ENCODE peak calls at places on chromosome 14, in five cellular contexts. One of them, this sample, is unnamed.

GRCh38 chr14:75427482-75428229 is at the start of gene JDP2:
- DNase-seq in fibroblast of pulmonary artery: peak; percentile 85
- DNase-seq in sigmoid colon: peak; percentile 98
- DNase-seq in CD4-positive, alpha-beta T cell: peak; percentile 12
- DNase-seq in tibial artery: peak; percentile 95
- DNase-seq in this sample: peak; percentile 33

GRCh38 chr14:68926236-68926635 is 52.9 kb downstream of the ACTN1 start:
- DNase-seq in fibroblast of pulmonary artery: peak; percentile 33
- DNase-seq in sigmoid colon: no peak
- DNase-seq in CD4-positive, alpha-beta T cell: no peak
- DNase-seq in tibial artery: no peak
- DNase-seq in this sample: no peak

GRCh38 chr14:104999361-104999760 is 13.8 kb downstream of the CLBA1 start:
- DNase-seq in fibroblast of pulmonary artery: no peak
- DNase-seq in sigmoid colon: no peak
- DNase-seq in CD4-positive, alpha-beta T cell: no peak
- DNase-seq in tibial artery: no peak
- DNase-seq in this sample: no peak

GRCh38 chr14:61557262-61557661 is 138.1 kb upstream of the HIF1A start:
- DNase-seq in fibroblast of pulmonary artery: no peak
- DNase-seq in sigmoid colon: no peak
- DNase-seq in CD4-positive, alpha-beta T cell: no peak
- DNase-seq in tibial artery: no peak
- DNase-seq in this sample: no peak

GRCh38 chr14:92425101-92425500 is 88.5 kb upstream of the RIN3 start:
- DNase-seq in fibroblast of pulmonary artery: peak; percentile 60
- DNase-seq in sigmoid colon: no peak
- DNase-seq in CD4-positive, alpha-beta T cell: no peak
- DNase-seq in tibial artery: no peak
- DNase-seq in this sample: no peak

GRCh38 chr14:53367631-53368030 is 214.5 kb upstream of the DDHD1 start:
- DNase-seq in fibroblast of pulmonary artery: peak; percentile 38
- DNase-seq in sigmoid colon: no peak
- DNase-seq in CD4-positive, alpha-beta T cell: no peak
- DNase-seq in tibial artery: no peak
- DNase-seq in this sample: no peak

GRCh38 chr14:22105643-22106042 is 432.0 kb upstream of the OR4E1 start:
- DNase-seq in fibroblast of pulmonary artery: no peak
- DNase-seq in sigmoid colon: no peak
- DNase-seq in CD4-positive, alpha-beta T cell: no peak
- DNase-seq in tibial artery: no peak
- DNase-seq in this sample: no peak

GRCh38 chr14:88030079-88030478 is 25.1 kb downstream of the GPR65 start:
- DNase-seq in fibroblast of pulmonary artery: no peak
- DNase-seq in sigmoid colon: no peak
- DNase-seq in CD4-positive, alpha-beta T cell: no peak
- DNase-seq in tibial artery: no peak
- DNase-seq in this sample: no peak

GRCh38 chr14:75542585-75543091 is 20.4 kb downstream of the BATF start:
- DNase-seq in fibroblast of pulmonary artery: peak; percentile 85
- DNase-seq in sigmoid colon: peak; percentile 72
- DNase-seq in CD4-positive, alpha-beta T cell: peak; percentile 62
- DNase-seq in tibial artery: peak; percentile 78
- DNase-seq in this sample: no peak

GRCh38 chr14:74898694-74899093 is 17.0 kb downstream of the DLST start:
- DNase-seq in fibroblast of pulmonary artery: no peak
- DNase-seq in sigmoid colon: no peak
- DNase-seq in CD4-positive, alpha-beta T cell: no peak
- DNase-seq in tibial artery: no peak
- DNase-seq in this sample: no peak

GRCh38 chr14:56333361-56334279 is 215.4 kb downstream of the PELI2 start:
- DNase-seq in fibroblast of pulmonary artery: peak; percentile 86
- DNase-seq in sigmoid colon: no peak
- DNase-seq in CD4-positive, alpha-beta T cell: no peak
- DNase-seq in tibial artery: no peak
- DNase-seq in this sample: no peak

GRCh38 chr14:68680541-68681051 is 112.3 kb downstream of the ZFP36L1 start:
- DNase-seq in fibroblast of pulmonary artery: peak; percentile 62
- DNase-seq in sigmoid colon: peak; percentile 73
- DNase-seq in CD4-positive, alpha-beta T cell: no peak
- DNase-seq in tibial artery: peak; percentile 61
- DNase-seq in this sample: no peak

GRCh38 chr14:37034410-37035285 is 137.8 kb downstream of the SLC25A21 start:
- DNase-seq in fibroblast of pulmonary artery: peak; percentile 7
- DNase-seq in sigmoid colon: no peak
- DNase-seq in CD4-positive, alpha-beta T cell: no peak
- DNase-seq in tibial artery: no peak
- DNase-seq in this sample: no peak

GRCh38 chr14:71063351-71063750 is 156.1 kb downstream of the PCNX1 start:
- DNase-seq in fibroblast of pulmonary artery: no peak
- DNase-seq in sigmoid colon: no peak
- DNase-seq in CD4-positive, alpha-beta T cell: no peak
- DNase-seq in tibial artery: no peak
- DNase-seq in this sample: no peak

GRCh38 chr14:23513005-23513412 is 38.6 kb downstream of the ZFHX2 start:
- DNase-seq in fibroblast of pulmonary artery: no peak
- DNase-seq in sigmoid colon: peak; percentile 74
- DNase-seq in CD4-positive, alpha-beta T cell: no peak
- DNase-seq in tibial artery: no peak
- DNase-seq in this sample: no peak

GRCh38 chr14:91387135-91387849 is 30.3 kb downstream of the CCDC88C start:
- DNase-seq in fibroblast of pulmonary artery: peak; percentile 33
- DNase-seq in sigmoid colon: no peak
- DNase-seq in CD4-positive, alpha-beta T cell: no peak
- DNase-seq in tibial artery: no peak
- DNase-seq in this sample: no peak

GRCh38 chr14:61376314-61376713 is 54.9 kb downstream of the PRKCH start:
- DNase-seq in fibroblast of pulmonary artery: no peak
- DNase-seq in sigmoid colon: no peak
- DNase-seq in CD4-positive, alpha-beta T cell: no peak
- DNase-seq in tibial artery: no peak
- DNase-seq in this sample: no peak

GRCh38 chr14:104320611-104321086 is 182.3 kb downstream of the KIF26A start:
- DNase-seq in fibroblast of pulmonary artery: no peak
- DNase-seq in sigmoid colon: peak; percentile 61
- DNase-seq in CD4-positive, alpha-beta T cell: no peak
- DNase-seq in tibial artery: peak; percentile 45
- DNase-seq in this sample: no peak

GRCh38 chr14:105065280-105066228 is at the start of gene GPR132:
- DNase-seq in fibroblast of pulmonary artery: peak; percentile 14
- DNase-seq in sigmoid colon: peak; percentile 76
- DNase-seq in CD4-positive, alpha-beta T cell: peak; percentile 85
- DNase-seq in tibial artery: peak; percentile 71
- DNase-seq in this sample: no peak

GRCh38 chr14:64465856-64466554 is 706 bp downstream of the AKAP5 start:
- DNase-seq in fibroblast of pulmonary artery: peak; percentile 52
- DNase-seq in sigmoid colon: no peak
- DNase-seq in CD4-positive, alpha-beta T cell: no peak
- DNase-seq in tibial artery: no peak
- DNase-seq in this sample: peak; percentile 22

GRCh38 chr14:80608563-80608962 is 333.0 kb downstream of the CEP128 start:
- DNase-seq in fibroblast of pulmonary artery: no peak
- DNase-seq in sigmoid colon: no peak
- DNase-seq in CD4-positive, alpha-beta T cell: no peak
- DNase-seq in tibial artery: no peak
- DNase-seq in this sample: no peak

GRCh38 chr14:75450381-75451276 is 22.8 kb downstream of the JDP2 start:
- DNase-seq in fibroblast of pulmonary artery: no peak
- DNase-seq in sigmoid colon: peak; percentile 84
- DNase-seq in CD4-positive, alpha-beta T cell: no peak
- DNase-seq in tibial artery: no peak
- DNase-seq in this sample: no peak

GRCh38 chr14:61369097-61369496 is 47.7 kb downstream of the PRKCH start:
- DNase-seq in fibroblast of pulmonary artery: no peak
- DNase-seq in sigmoid colon: no peak
- DNase-seq in CD4-positive, alpha-beta T cell: no peak
- DNase-seq in tibial artery: no peak
- DNase-seq in this sample: no peak

GRCh38 chr14:101074124-101075024 is 170.9 kb upstream of the RTL1 start:
- DNase-seq in fibroblast of pulmonary artery: no peak
- DNase-seq in sigmoid colon: no peak
- DNase-seq in CD4-positive, alpha-beta T cell: no peak
- DNase-seq in tibial artery: no peak
- DNase-seq in this sample: no peak

GRCh38 chr14:44961151-44961729 is 507 bp downstream of the KLHL28 start:
- DNase-seq in fibroblast of pulmonary artery: peak; percentile 65
- DNase-seq in sigmoid colon: peak; percentile 82
- DNase-seq in CD4-positive, alpha-beta T cell: peak; percentile 49
- DNase-seq in tibial artery: peak; percentile 71
- DNase-seq in this sample: peak; percentile 42

GRCh38 chr14:104445086-104445485 is 134.5 kb upstream of the C14orf180 start:
- DNase-seq in fibroblast of pulmonary artery: no peak
- DNase-seq in sigmoid colon: no peak
- DNase-seq in CD4-positive, alpha-beta T cell: no peak
- DNase-seq in tibial artery: peak; percentile 35
- DNase-seq in this sample: no peak

GRCh38 chr14:31945074-31945613 is 132.0 kb upstream of the ARHGAP5 start:
- DNase-seq in fibroblast of pulmonary artery: no peak
- DNase-seq in sigmoid colon: no peak
- DNase-seq in CD4-positive, alpha-beta T cell: no peak
- DNase-seq in tibial artery: no peak
- DNase-seq in this sample: no peak

GRCh38 chr14:36791402-36791801 is 129.7 kb downstream of the PAX9 start:
- DNase-seq in fibroblast of pulmonary artery: no peak
- DNase-seq in sigmoid colon: no peak
- DNase-seq in CD4-positive, alpha-beta T cell: no peak
- DNase-seq in tibial artery: no peak
- DNase-seq in this sample: no peak

GRCh38 chr14:79354336-79354735 is 857.0 kb downstream of the DIO2 start:
- DNase-seq in fibroblast of pulmonary artery: no peak
- DNase-seq in sigmoid colon: no peak
- DNase-seq in CD4-positive, alpha-beta T cell: no peak
- DNase-seq in tibial artery: no peak
- DNase-seq in this sample: no peak

GRCh38 chr14:74368441-74368840 is 20.2 kb downstream of the VRTN start:
- DNase-seq in fibroblast of pulmonary artery: no peak
- DNase-seq in sigmoid colon: peak; percentile 29
- DNase-seq in CD4-positive, alpha-beta T cell: no peak
- DNase-seq in tibial artery: no peak
- DNase-seq in this sample: no peak

GRCh38 chr14:69261761-69262331 is 1.9 kb downstream of the GALNT16 start:
- DNase-seq in fibroblast of pulmonary artery: no peak
- DNase-seq in sigmoid colon: no peak
- DNase-seq in CD4-positive, alpha-beta T cell: no peak
- DNase-seq in tibial artery: peak; percentile 65
- DNase-seq in this sample: no peak

GRCh38 chr14:75232597-75232996 is 46.0 kb upstream of the FOS start:
- DNase-seq in fibroblast of pulmonary artery: no peak
- DNase-seq in sigmoid colon: no peak
- DNase-seq in CD4-positive, alpha-beta T cell: peak; percentile 37
- DNase-seq in tibial artery: no peak
- DNase-seq in this sample: no peak

GRCh38 chr14:104178279-104178678 is 39.9 kb downstream of the KIF26A start:
- DNase-seq in fibroblast of pulmonary artery: no peak
- DNase-seq in sigmoid colon: no peak
- DNase-seq in CD4-positive, alpha-beta T cell: no peak
- DNase-seq in tibial artery: no peak
- DNase-seq in this sample: no peak

GRCh38 chr14:47917344-47917954 is 242.0 kb upstream of the MDGA2 start:
- DNase-seq in fibroblast of pulmonary artery: peak; percentile 21
- DNase-seq in sigmoid colon: no peak
- DNase-seq in CD4-positive, alpha-beta T cell: no peak
- DNase-seq in tibial artery: no peak
- DNase-seq in this sample: peak; percentile 33

GRCh38 chr14:70005281-70005805 is 126.1 kb downstream of the SMOC1 start:
- DNase-seq in fibroblast of pulmonary artery: no peak
- DNase-seq in sigmoid colon: no peak
- DNase-seq in CD4-positive, alpha-beta T cell: no peak
- DNase-seq in tibial artery: no peak
- DNase-seq in this sample: no peak

GRCh38 chr14:45114327-45114726 is 20.0 kb downstream of the FKBP3 start:
- DNase-seq in fibroblast of pulmonary artery: no peak
- DNase-seq in sigmoid colon: no peak
- DNase-seq in CD4-positive, alpha-beta T cell: no peak
- DNase-seq in tibial artery: no peak
- DNase-seq in this sample: no peak

GRCh38 chr14:89455412-89455811 is 38.4 kb upstream of the FOXN3 start:
- DNase-seq in fibroblast of pulmonary artery: no peak
- DNase-seq in sigmoid colon: peak; percentile 54
- DNase-seq in CD4-positive, alpha-beta T cell: no peak
- DNase-seq in tibial artery: no peak
- DNase-seq in this sample: no peak

GRCh38 chr14:29536886-29537511 is 390.6 kb downstream of the PRKD1 start:
- DNase-seq in fibroblast of pulmonary artery: peak; percentile 57
- DNase-seq in sigmoid colon: no peak
- DNase-seq in CD4-positive, alpha-beta T cell: no peak
- DNase-seq in tibial artery: no peak
- DNase-seq in this sample: no peak
- TF ChIP-seq CTCF in fibroblast of pulmonary artery: peak; percentile 52
- TF ChIP-seq CTCF in sigmoid colon: no peak
- TF ChIP-seq CTCF in CD4-positive, alpha-beta T cell: no peak
- TF ChIP-seq CTCF in tibial artery: no peak
- TF ChIP-seq CTCF in this sample: peak; percentile 73

GRCh38 chr14:50311337-50311973 is 574 bp downstream of the L2HGDH start:
- DNase-seq in fibroblast of pulmonary artery: no peak
- DNase-seq in sigmoid colon: no peak
- DNase-seq in CD4-positive, alpha-beta T cell: no peak
- DNase-seq in tibial artery: no peak
- DNase-seq in this sample: no peak

GRCh38 chr14:50308363-50308762 is 3.7 kb downstream of the L2HGDH start:
- DNase-seq in fibroblast of pulmonary artery: no peak
- DNase-seq in sigmoid colon: no peak
- DNase-seq in CD4-positive, alpha-beta T cell: no peak
- DNase-seq in tibial artery: no peak
- DNase-seq in this sample: no peak

GRCh38 chr14:50310445-50310844 is 1.6 kb downstream of the L2HGDH start:
- DNase-seq in fibroblast of pulmonary artery: no peak
- DNase-seq in sigmoid colon: no peak
- DNase-seq in CD4-positive, alpha-beta T cell: no peak
- DNase-seq in tibial artery: no peak
- DNase-seq in this sample: no peak

GRCh38 chr14:50312734-50313054 is 570 bp downstream of the DMAC2L start:
- DNase-seq in fibroblast of pulmonary artery: no peak
- DNase-seq in sigmoid colon: no peak
- DNase-seq in CD4-positive, alpha-beta T cell: no peak
- DNase-seq in tibial artery: no peak
- DNase-seq in this sample: no peak

GRCh38 chr14:50311974-50312733 is at the start of the genes DMAC2L and L2HGDH:
- DNase-seq in fibroblast of pulmonary artery: peak; percentile 91
- DNase-seq in sigmoid colon: peak; percentile 95
- DNase-seq in CD4-positive, alpha-beta T cell: peak; percentile 72
- DNase-seq in tibial artery: peak; percentile 96
- DNase-seq in this sample: peak; percentile 92
- TF ChIP-seq CTCF in fibroblast of pulmonary artery: no peak
- TF ChIP-seq CTCF in sigmoid colon: no peak
- TF ChIP-seq CTCF in CD4-positive, alpha-beta T cell: no peak
- TF ChIP-seq CTCF in tibial artery: no peak
- TF ChIP-seq CTCF in this sample: peak; percentile 20

GRCh38 chr14:81990312-81990761 is 456.7 kb upstream of the SEL1L start:
- DNase-seq in fibroblast of pulmonary artery: peak; percentile 69
- DNase-seq in sigmoid colon: no peak
- DNase-seq in CD4-positive, alpha-beta T cell: peak; percentile 7
- DNase-seq in tibial artery: no peak
- DNase-seq in this sample: peak; percentile 63
- TF ChIP-seq CTCF in fibroblast of pulmonary artery: peak; percentile 90
- TF ChIP-seq CTCF in sigmoid colon: peak; percentile 76
- TF ChIP-seq CTCF in CD4-positive, alpha-beta T cell: peak; percentile 76
- TF ChIP-seq CTCF in tibial artery: peak; percentile 82
- TF ChIP-seq CTCF in this sample: peak; percentile 94

GRCh38 chr14:106129274-106129673 is 602.9 kb downstream of the TMEM121 start:
- DNase-seq in fibroblast of pulmonary artery: no peak
- DNase-seq in sigmoid colon: no peak
- DNase-seq in CD4-positive, alpha-beta T cell: no peak
- DNase-seq in tibial artery: no peak
- DNase-seq in this sample: no peak
- TF ChIP-seq CTCF in fibroblast of pulmonary artery: no peak
- TF ChIP-seq CTCF in sigmoid colon: no peak
- TF ChIP-seq CTCF in CD4-positive, alpha-beta T cell: peak; percentile 29
- TF ChIP-seq CTCF in tibial artery: no peak
- TF ChIP-seq CTCF in this sample: no peak

This sample was measured in neural crest cell.